ENCODE peak calls at places on chromosomes 1 and 21, in four cellular contexts. Z is AG09319, J is T follicular helper cell, R is nucleus accumbens. C is an unnamed sample.

GRCh38 chr1:111242805-111243523 is 15.5 kb downstream of the CHI3L2 start:
- DNase-seq in Z (no peak), J (no peak), R (no peak), C (no peak)

GRCh38 chr1:106793686-106794085 is 262.8 kb upstream of the PRMT6 start:
- DNase-seq in Z (no peak), J (no peak), R (no peak), C (no peak)

GRCh38 chr1:221478050-221478949 is 263.6 kb downstream of the DUSP10 start:
- DNase-seq in Z (peak), J (peak), R (peak), C (no peak)

GRCh38 chr1:203625623-203626189 is 926 bp upstream of the ATP2B4 start:
- DNase-seq in Z (no peak), J (peak), R (peak), C (peak)

GRCh38 chr1:156705918-156706646 is 699 bp upstream of the CRABP2 start:
- DNase-seq in Z (no peak), J (peak), R (peak), C (peak)

GRCh38 chr1:6465461-6466005 is 440 bp downstream of the TNFRSF25 start:
- DNase-seq in Z (no peak), J (no peak), R (no peak), C (peak)

GRCh38 chr1:224879404-224879803 is 50.1 kb upstream of the DNAH14 start:
- DNase-seq in Z (no peak), J (no peak), R (no peak), C (no peak)

GRCh38 chr1:6637770-6638169 is 13.1 kb downstream of the THAP3 start:
- DNase-seq in Z (no peak), J (no peak), R (no peak), C (no peak)

GRCh38 chr1:182389619-182390047 is 2.0 kb downstream of the GLUL start:
- DNase-seq in Z (no peak), J (no peak), R (peak), C (no peak)

GRCh38 chr1:160365325-160365724 is 1.5 kb upstream of the NHLH1 start:
- DNase-seq in Z (no peak), J (no peak), R (no peak), C (no peak)

GRCh38 chr21:36691539-36692124 is 7.3 kb upstream of the SIM2 start:
- DNase-seq in Z (no peak), J (no peak), R (no peak), C (no peak)

GRCh38 chr1:101371259-101371658 is 134.4 kb downstream of the S1PR1 start:
- DNase-seq in Z (no peak), J (no peak), R (no peak), C (no peak)

GRCh38 chr1:12473596-12474329 is 144.2 kb downstream of the DHRS3 start:
- DNase-seq in Z (no peak), J (no peak), R (no peak), C (no peak)

GRCh38 chr1:206540044-206540758 is 32.9 kb downstream of the RASSF5 start:
- DNase-seq in Z (no peak), J (no peak), R (peak), C (no peak)

GRCh38 chr21:42653492-42654061 is at the start of gene PDE9A:
- DNase-seq in Z (no peak), J (no peak), R (peak), C (no peak)

GRCh38 chr21:45555557-45556301 is 13.5 kb upstream of the SLC19A1 start:
- DNase-seq in Z (peak), J (no peak), R (peak), C (peak)

GRCh38 chr1:1001057-1001630 is 1.2 kb upstream of the HES4 start:
- DNase-seq in Z (no peak), J (no peak), R (no peak), C (no peak)

GRCh38 chr1:180309338-180309737 is 79.3 kb downstream of the LHX4 start:
- DNase-seq in Z (no peak), J (no peak), R (no peak), C (no peak)

GRCh38 chr1:209926045-209926444 is 12.0 kb upstream of the SYT14 start:
- DNase-seq in Z (peak), J (no peak), R (no peak), C (no peak)

GRCh38 chr1:198253668-198254067 is 96.9 kb downstream of the NEK7 start:
- DNase-seq in Z (no peak), J (no peak), R (no peak), C (no peak)

GRCh38 chr1:114755006-114755936 is 2.5 kb downstream of the CSDE1 start:
- DNase-seq in Z (no peak), J (no peak), R (no peak), C (no peak)

GRCh38 chr1:52365091-52365745 is 787 bp downstream of the CC2D1B start:
- DNase-seq in Z (peak), J (no peak), R (peak), C (no peak)

GRCh38 chr1:161119379-161120061 is 1.6 kb downstream of the NIT1 start:
- DNase-seq in Z (no peak), J (peak), R (no peak), C (peak)

GRCh38 chr1:62295921-62296451 is 23.2 kb downstream of the KANK4 start:
- DNase-seq in Z (no peak), J (no peak), R (no peak), C (no peak)

GRCh38 chr1:193211539-193211938 is 25.1 kb upstream of the B3GALT2 start:
- DNase-seq in Z (peak), J (no peak), R (no peak), C (no peak)

GRCh38 chr1:245475961-245476522 is 321.3 kb downstream of the KIF26B start:
- DNase-seq in Z (no peak), J (no peak), R (no peak), C (no peak)

GRCh38 chr1:201468844-201469644 is at the start of gene PHLDA3:
- DNase-seq in Z (peak), J (no peak), R (peak), C (no peak)

GRCh38 chr1:79259390-79260336 is 253.1 kb upstream of the ADGRL4 start:
- DNase-seq in Z (peak), J (no peak), R (no peak), C (no peak)

GRCh38 chr1:17579951-17580939 is 40.7 kb downstream of the ARHGEF10L start:
- DNase-seq in Z (no peak), J (no peak), R (no peak), C (no peak)

GRCh38 chr1:237105826-237106225 is 63.8 kb downstream of the RYR2 start:
- DNase-seq in Z (no peak), J (no peak), R (no peak), C (no peak)

GRCh38 chr1:201542166-201543045 is 3.5 kb downstream of the NAV1 start:
- DNase-seq in Z (no peak), J (no peak), R (no peak), C (no peak)

GRCh38 chr1:231684333-231685244 is 58.0 kb downstream of the DISC1 start:
- DNase-seq in Z (no peak), J (no peak), R (no peak), C (no peak)

GRCh38 chr1:194175251-194175650 is 988.8 kb upstream of the B3GALT2 start:
- DNase-seq in Z (no peak), J (no peak), R (no peak), C (no peak)

GRCh38 chr1:95384570-95384969 is 150.6 kb downstream of the RWDD3 start:
- DNase-seq in Z (no peak), J (no peak), R (no peak), C (no peak)

GRCh38 chr1:215004121-215004837 is 78.3 kb upstream of the KCNK2 start:
- DNase-seq in Z (no peak), J (no peak), R (no peak), C (no peak)

GRCh38 chr1:162004441-162004950 is 19.2 kb downstream of the OLFML2B start:
- DNase-seq in Z (no peak), J (no peak), R (no peak), C (no peak)

GRCh38 chr1:58162952-58163550 is 383.5 kb downstream of the OMA1 start:
- DNase-seq in Z (peak), J (no peak), R (peak), C (no peak)

GRCh38 chr1:55347786-55348185 is 132.6 kb upstream of the USP24 start:
- DNase-seq in Z (no peak), J (no peak), R (no peak), C (no peak)